ENCODE peak calls at places on chromosomes 13 and 19, in ten cellular contexts. H is A549, X is tibial nerve, M is heart left ventricle, T is body of pancreas, J is transverse colon, C is IMR-90, Q is prostate gland, G is adrenal gland, E is NB4. D is an unnamed sample.
A peak's percentile ranks its signal among the peaks of the same experiment; 100 is the strongest.

GRCh38 chr13:41780736-41781708 is 179.9 kb downstream of the VWA8 start:
- DNase-seq in H (no peak), X (no peak), M (no peak), T (peak; percentile 13), J (no peak), C (peak; percentile 80), Q (no peak), G (no peak), E (no peak), D (no peak)

GRCh38 chr13:100789025-100789424 is 114.4 kb upstream of the TMTC4 start:
- DNase-seq in H (no peak), X (no peak), M (no peak), T (no peak), J (no peak), C (no peak), Q (no peak), G (no peak), E (no peak), D (no peak)

GRCh38 chr13:98105929-98106336 is 37.0 kb upstream of the FARP1 start:
- DNase-seq in H (no peak), X (no peak), M (no peak), T (no peak), J (no peak), C (peak; percentile 59), Q (peak; percentile 81), G (no peak), E (peak; percentile 36), D (no peak)

GRCh38 chr19:12656899-12657571 is 9.5 kb downstream of the MAN2B1 start:
- DNase-seq in H (no peak), X (no peak), M (no peak), T (peak; percentile 50), J (no peak), C (no peak), Q (no peak), G (no peak), E (no peak), D (no peak)

GRCh38 chr13:31015207-31015606 is 82.8 kb downstream of the TEX26 start:
- DNase-seq in H (no peak), X (no peak), M (no peak), T (no peak), J (no peak), C (peak; percentile 53), Q (no peak), G (no peak), E (no peak), D (no peak)

GRCh38 chr13:27980280-27980998 is 8.1 kb downstream of the URAD start:
- DNase-seq in H (no peak), X (no peak), M (no peak), T (no peak), J (peak; percentile 63), C (no peak), Q (no peak), G (no peak), E (no peak), D (no peak)

GRCh38 chr13:112638157-112638750 is 50.3 kb upstream of the TUBGCP3 start:
- DNase-seq in H (no peak), X (no peak), M (no peak), T (no peak), J (no peak), C (no peak), Q (no peak), G (no peak), E (no peak), D (no peak)

GRCh38 chr13:60798503-60798902 is 401.5 kb downstream of the TDRD3 start:
- DNase-seq in H (no peak), X (no peak), M (no peak), T (no peak), J (no peak), C (no peak), Q (no peak), G (no peak), E (no peak), D (no peak)

GRCh38 chr19:47505506-47505905 is 9.4 kb downstream of the NAPA start:
- DNase-seq in H (no peak), X (no peak), M (no peak), T (no peak), J (no peak), C (no peak), Q (no peak), G (peak; percentile 14), E (no peak), D (no peak)

GRCh38 chr19:43625918-43626579 is 6.6 kb upstream of the ZNF428 start:
- DNase-seq in H (peak; percentile 42), X (no peak), M (no peak), T (no peak), J (no peak), C (no peak), Q (no peak), G (no peak), E (peak; percentile 73), D (no peak)

GRCh38 chr19:55452381-55453325 is 8.8 kb downstream of the ISOC2 start:
- DNase-seq in H (peak; percentile 66), X (peak; percentile 43), M (peak; percentile 85), T (peak; percentile 68), J (peak; percentile 46), C (peak; percentile 79), Q (peak; percentile 16), G (peak; percentile 81), E (peak; percentile 67), D (peak; percentile 96)

GRCh38 chr19:45303269-45304060 is 19.2 kb downstream of the CKM start:
- DNase-seq in H (no peak), X (no peak), M (no peak), T (no peak), J (no peak), C (no peak), Q (no peak), G (no peak), E (no peak), D (no peak)

GRCh38 chr13:43444085-43444484 is 342.7 kb downstream of the ENOX1 start:
- DNase-seq in H (no peak), X (no peak), M (no peak), T (no peak), J (no peak), C (peak; percentile 2), Q (no peak), G (no peak), E (no peak), D (no peak)

GRCh38 chr13:73248711-73249580 is 190.1 kb downstream of the KLF5 start:
- DNase-seq in H (no peak), X (no peak), M (no peak), T (peak; percentile 88), J (no peak), C (peak; percentile 63), Q (peak; percentile 84), G (no peak), E (no peak), D (no peak)

GRCh38 chr13:48579167-48579918 is 46.5 kb upstream of the RCBTB2 start:
- DNase-seq in H (no peak), X (no peak), M (no peak), T (peak; percentile 52), J (peak; percentile 18), C (no peak), Q (peak; percentile 46), G (no peak), E (peak; percentile 91), D (no peak)

GRCh38 chr13:25300861-25301346 is 521 bp upstream of the NUP58 start:
- DNase-seq in H (no peak), X (no peak), M (peak; percentile 63), T (peak; percentile 4), J (peak; percentile 16), C (no peak), Q (peak; percentile 10), G (peak; percentile 46), E (no peak), D (no peak)

GRCh38 chr13:36924001-36924400 is 4.0 kb upstream of the SMAD9 start:
- DNase-seq in H (no peak), X (no peak), M (no peak), T (no peak), J (no peak), C (no peak), Q (no peak), G (no peak), E (no peak), D (no peak)

GRCh38 chr19:10543059-10543419 is 665 bp upstream of the ATG4D start:
- DNase-seq in H (no peak), X (no peak), M (no peak), T (no peak), J (no peak), C (no peak), Q (no peak), G (no peak), E (peak; percentile 37), D (no peak)

GRCh38 chr19:51359294-51359693 is 6.9 kb downstream of the ETFB start:
- DNase-seq in H (no peak), X (no peak), M (no peak), T (no peak), J (no peak), C (peak; percentile 95), Q (no peak), G (no peak), E (no peak), D (no peak)

DNA sequence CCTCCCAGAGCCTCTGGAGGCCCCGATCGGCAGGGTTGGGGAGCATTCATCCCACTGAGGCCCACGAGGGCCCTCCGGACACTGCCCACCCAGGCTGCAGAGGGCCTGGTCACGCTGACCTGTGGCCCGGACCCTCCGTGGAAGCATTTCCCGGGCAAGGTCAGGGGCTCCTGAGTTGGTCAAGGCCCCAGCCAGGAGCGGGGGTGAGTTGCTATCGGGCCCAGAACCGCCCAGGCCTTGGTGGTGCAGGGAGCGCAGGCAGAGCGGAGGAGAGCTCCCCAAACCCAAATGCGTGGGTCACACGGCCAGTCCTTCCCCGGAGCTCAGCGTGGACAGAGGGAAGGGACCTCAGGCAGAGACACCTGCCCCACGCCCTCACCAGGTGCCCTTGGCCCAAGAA is 25.7 kb downstream of the GPX4 start:
- DNase-seq in H (no peak), X (no peak), M (no peak), T (no peak), J (no peak), C (no peak), Q (no peak), G (no peak), E (no peak), D (no peak)
- TF ChIP-seq POLR2A in H (no peak), X (no peak), M (no peak), T (no peak), J (no peak), C (no peak), Q (no peak), G (no peak), E (no peak), D (no peak)

GRCh38 chr19:34786236-34786635 is 13.2 kb upstream of the ZNF599 start:
- DNase-seq in H (no peak), X (no peak), M (no peak), T (no peak), J (no peak), C (no peak), Q (no peak), G (no peak), E (no peak), D (no peak)
- TF ChIP-seq POLR2A in H (no peak), X (no peak), M (no peak), T (no peak), J (no peak), C (no peak), Q (no peak), G (no peak), E (no peak), D (no peak)

GRCh38 chr19:7943444-7944176 is at the start of gene TIMM44:
- DNase-seq in H (peak; percentile 86), X (peak; percentile 97), M (peak; percentile 99), T (peak; percentile 100), J (peak; percentile 99), C (peak; percentile 99), Q (peak; percentile 99), G (peak; percentile 99), E (peak; percentile 100), D (peak; percentile 94)
- TF ChIP-seq POLR2A in H (peak; percentile 88), X (peak; percentile 29), M (peak; percentile 85), T (peak; percentile 95), J (peak; percentile 86), C (peak; percentile 91), Q (peak; percentile 66), G (peak; percentile 56), E (peak; percentile 97), D (peak; percentile 88)

GRCh38 chr19:18636969-18637629 is at the start of gene KLHL26:
- DNase-seq in H (no peak), X (no peak), M (no peak), T (no peak), J (no peak), C (no peak), Q (no peak), G (no peak), E (no peak), D (peak; percentile 82)
- TF ChIP-seq POLR2A in H (no peak), X (no peak), M (peak; percentile 52), T (peak; percentile 75), J (peak; percentile 58), C (peak; percentile 80), Q (peak; percentile 58), G (peak; percentile 68), E (peak; percentile 63), D (peak; percentile 53)

D was measured in H54.